ENCODE peak calls at places on chromosome 10, in seven cellular contexts. T is SK-N-SH, O is GM12878, E is H1, W is HepG2, F is K562, B is GM12891. N is an unnamed sample.

GRCh38 chr10:30433286-30433778 is 652 bp upstream of the MAP3K8 start:
- DNase-seq in B (no peak), T (peak; percentile 78), W (peak; percentile 77), F (no peak), E (peak; percentile 80), O (no peak), N (no peak)

GRCh38 chr10:28640551-28640950 is 36.8 kb upstream of the BAMBI start:
- DNase-seq in W (no peak), B (no peak), T (no peak), O (no peak), E (no peak), F (no peak), N (no peak)

GRCh38 chr10:131653550-131654470 is 247.0 kb upstream of the PPP2R2D start:
- DNase-seq in F (no peak), E (no peak), T (no peak), O (no peak), B (no peak), W (no peak), N (no peak)

GRCh38 chr10:74593470-74593869 is 232.9 kb upstream of the KAT6B start:
- DNase-seq in T (no peak), E (no peak), B (no peak), O (no peak), F (no peak), W (no peak), N (no peak)

GRCh38 chr10:112288526-112288925 is 5.3 kb downstream of the TECTB start:
- DNase-seq in W (no peak), O (no peak), B (no peak), F (no peak), T (no peak), E (no peak), N (no peak)

GRCh38 chr10:44393051-44393630 is 8.2 kb upstream of the CXCL12 start:
- DNase-seq in T (no peak), W (no peak), E (no peak), F (no peak), O (no peak), B (no peak), N (no peak)

GRCh38 chr10:85548038-85548437 is 818.6 kb downstream of the GRID1 start:
- DNase-seq in B (no peak), F (no peak), T (peak; percentile 21), E (no peak), O (peak; percentile 35), W (peak; percentile 16), N (no peak)

GRCh38 chr10:93745411-93746065 is 12.2 kb upstream of the LGI1 start:
- DNase-seq in E (peak; percentile 77), F (peak; percentile 18), T (no peak), B (no peak), W (peak; percentile 5), O (no peak), N (no peak)

GRCh38 chr10:43461950-43462349 is 25.0 kb downstream of the ZNF487 start:
- DNase-seq in E (no peak), O (no peak), B (peak; percentile 44), W (peak; percentile 84), F (peak; percentile 62), T (peak; percentile 71), N (no peak)

GRCh38 chr10:22505923-22506685 is 160.8 kb downstream of the SPAG6 start:
- DNase-seq in W (no peak), T (no peak), B (no peak), O (no peak), F (no peak), E (no peak), N (no peak)

GRCh38 chr10:93893646-93894515 is at the start of gene SLC35G1:
- DNase-seq in O (peak; percentile 26), F (peak; percentile 89), T (peak; percentile 95), W (peak; percentile 25), E (peak; percentile 76), B (peak; percentile 82), N (peak; percentile 84)

GRCh38 chr10:27372095-27372494 is 131.5 kb upstream of the ACBD5 start:
- DNase-seq in W (no peak), F (no peak), B (no peak), O (no peak), E (no peak), T (no peak), N (no peak)

GRCh38 chr10:117926491-117926890 is 120.2 kb downstream of the RAB11FIP2 start:
- DNase-seq in B (no peak), O (no peak), W (no peak), T (no peak), F (no peak), E (no peak), N (no peak)

GRCh38 chr10:11530806-11531205 is 80.6 kb downstream of the USP6NL start:
- DNase-seq in W (no peak), B (no peak), E (no peak), F (no peak), O (no peak), T (no peak), N (no peak)

GRCh38 chr10:72658696-72659400 is 33.0 kb upstream of the MICU1 start:
- DNase-seq in T (no peak), O (no peak), W (no peak), E (no peak), F (no peak), B (no peak), N (no peak)

GRCh38 chr10:33237736-33238624 is 96.5 kb downstream of the NRP1 start:
- DNase-seq in F (no peak), E (no peak), T (no peak), B (no peak), O (no peak), W (peak; percentile 75), N (no peak)

GRCh38 chr10:49615721-49616120 is 1.9 kb downstream of the CHAT start:
- DNase-seq in B (no peak), O (no peak), T (peak; percentile 72), F (no peak), E (no peak), W (no peak), N (no peak)

GRCh38 chr10:1094112-1095057 is 38.2 kb downstream of the WDR37 start:
- DNase-seq in E (no peak), F (no peak), T (no peak), O (peak; percentile 3), W (no peak), B (no peak), N (no peak)

GRCh38 chr10:29669149-29669548 is 34.4 kb upstream of the SVIL start:
- DNase-seq in F (no peak), O (no peak), E (no peak), B (no peak), T (no peak), W (no peak), N (no peak)

GRCh38 chr10:59373071-59373470 is 10.7 kb upstream of the FAM13C start:
- DNase-seq in E (no peak), T (no peak), O (no peak), B (no peak), W (no peak), F (no peak), N (no peak)

GRCh38 chr10:118698421-118698820 is 56.3 kb downstream of the CACUL1 start:
- DNase-seq in O (peak; percentile 80), B (peak; percentile 20), W (peak; percentile 10), F (peak; percentile 23), T (peak; percentile 20), E (no peak), N (no peak)

GRCh38 chr10:25633542-25633941 is 300.5 kb upstream of the MYO3A start:
- DNase-seq in F (no peak), E (no peak), W (no peak), B (no peak), T (no peak), O (no peak), N (no peak)

GRCh38 chr10:25627606-25628005 is 306.4 kb upstream of the MYO3A start:
- DNase-seq in B (no peak), F (no peak), W (no peak), E (no peak), O (no peak), T (no peak), N (no peak)

GRCh38 chr10:25631471-25631870 is 302.6 kb upstream of the MYO3A start:
- DNase-seq in E (no peak), F (no peak), W (no peak), B (no peak), O (no peak), T (no peak), N (no peak)

GRCh38 chr10:25629333-25629732 is 304.7 kb upstream of the MYO3A start:
- DNase-seq in W (no peak), F (no peak), T (peak; percentile 10), O (no peak), B (no peak), E (no peak), N (no peak)

GRCh38 chr10:25632802-25633201 is 301.2 kb upstream of the MYO3A start:
- DNase-seq in B (no peak), T (no peak), F (no peak), E (no peak), O (no peak), W (no peak), N (no peak)
- TF ChIP-seq TAF1 in B (no peak), T (no peak), F (no peak), E (no peak), O (no peak), W (no peak), N (no peak)

GRCh38 chr10:125848371-125848770 is 25.0 kb downstream of the BCCIP start:
- DNase-seq in T (no peak), O (no peak), E (no peak), F (no peak), W (no peak), B (no peak), N (no peak)
- TF ChIP-seq POLR2AphosphoS5 in T (no peak), O (no peak), E (no peak), F (no peak), W (no peak), B (no peak), N (no peak)

DNA sequence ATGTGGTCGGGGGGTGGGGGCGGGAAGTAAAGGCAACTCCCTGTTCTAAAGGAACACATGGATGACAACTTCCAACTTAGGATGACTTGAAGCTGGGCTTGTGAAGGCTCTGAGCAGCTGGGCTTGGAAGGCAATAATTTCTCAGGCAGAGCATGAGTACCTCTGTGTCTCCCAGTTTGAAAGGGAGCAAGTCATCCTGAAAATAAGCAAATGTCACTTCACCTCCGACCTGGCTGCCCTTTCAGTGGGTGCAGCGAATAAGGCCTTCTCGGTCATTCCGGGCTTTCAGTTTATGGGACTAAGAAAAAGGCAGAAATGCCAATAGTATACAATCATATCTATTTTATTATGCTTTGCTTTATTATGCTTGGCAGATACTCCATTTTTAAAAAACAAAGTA is 15.3 kb upstream of the ADAMTS14 start:
- DNase-seq in E (no peak), O (no peak), F (no peak), T (no peak), W (no peak), B (no peak), N (no peak)
- TF ChIP-seq TAF1 in E (no peak), O (no peak), F (no peak), T (no peak), W (no peak), B (no peak), N (no peak)

DNA sequence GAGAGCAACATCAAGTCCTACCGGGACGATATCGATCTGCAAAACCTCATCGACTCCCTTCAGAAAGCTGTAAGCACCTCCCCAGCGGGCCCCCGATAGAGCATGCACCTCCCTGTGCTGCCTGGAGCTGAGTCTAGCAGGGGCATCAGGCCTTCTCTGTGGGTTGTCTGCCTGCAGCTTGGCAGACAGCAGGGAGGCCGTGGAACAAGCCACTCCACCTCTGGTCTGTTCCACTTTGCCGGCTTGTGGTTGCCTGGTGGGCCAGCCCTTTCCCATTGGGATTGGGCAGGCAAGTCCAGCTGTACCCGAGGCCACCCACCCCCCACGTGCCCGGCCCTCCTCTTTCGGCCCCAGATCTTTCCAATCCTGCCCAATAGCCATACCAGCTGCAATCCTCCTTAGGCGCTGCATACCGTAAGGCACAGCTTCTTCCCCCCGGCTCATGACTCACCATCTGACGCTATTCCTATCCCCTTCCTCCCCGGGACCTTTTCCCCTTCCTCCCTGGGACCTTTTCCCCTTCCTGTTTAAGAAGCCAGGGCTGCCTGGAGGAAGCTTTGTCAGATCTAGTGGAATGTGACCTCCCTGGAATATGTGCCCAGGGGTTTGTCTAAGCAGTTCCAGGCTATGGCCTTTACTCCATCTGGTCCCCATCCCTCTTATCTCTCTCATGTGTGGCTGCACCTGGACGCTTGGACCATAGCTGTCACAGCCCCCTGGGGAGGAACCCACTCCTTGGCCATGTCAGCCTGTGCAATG is 28.1 kb upstream of the SH2D4B start:
- DNase-seq in B (no peak), W (no peak), F (no peak), E (no peak), O (no peak), T (no peak), N (no peak)
- TF ChIP-seq POLR2AphosphoS5 in B (no peak), W (no peak), F (no peak), E (no peak), O (no peak), T (no peak), N (no peak)

N was measured in GM12892.